ENCODE peak calls at places on chromosomes 13 and 19, in five cellular contexts. A, X, F, E and L are unnamed samples.

GRCh38 chr19:55340144-55340783 is 588 bp downstream of the KMT5C start:
- DNase-seq in F (no peak), E (no peak), A (no peak), X (no peak), L (no peak)

GRCh38 chr13:63910406-63910957 is 2494.8 kb upstream of the PCDH20 start:
- DNase-seq in F (peak), A (no peak), E (no peak), X (no peak), L (no peak)

GRCh38 chr13:110981379-110981778 is 66.5 kb upstream of the ANKRD10 start:
- DNase-seq in X (no peak), A (no peak), E (no peak), F (no peak), L (no peak)

GRCh38 chr19:9828551-9829063 is 889 bp downstream of the UBL5 start:
- DNase-seq in A (no peak), E (no peak), X (no peak), F (no peak), L (no peak)

GRCh38 chr19:15136234-15136954 is 29.2 kb downstream of the SYDE1 start:
- DNase-seq in X (no peak), F (peak), A (no peak), E (no peak), L (peak)

GRCh38 chr19:3632739-3633558 is 6.4 kb upstream of the CACTIN start:
- DNase-seq in E (no peak), F (no peak), X (no peak), A (no peak), L (no peak)

GRCh38 chr13:97490702-97491307 is 56.8 kb downstream of the RAP2A start:
- DNase-seq in X (no peak), E (no peak), F (no peak), A (no peak), L (no peak)

GRCh38 chr19:44647144-44647543 is 3.4 kb downstream of the PVR start:
- DNase-seq in E (no peak), F (no peak), A (no peak), X (peak), L (no peak)

GRCh38 chr19:45501730-45502014 is 3.4 kb downstream of the PPM1N start:
- DNase-seq in E (no peak), A (no peak), X (no peak), F (no peak), L (no peak)

GRCh38 chr13:44432595-44432994 is 59.0 kb downstream of the SERP2 start:
- DNase-seq in E (no peak), F (peak), X (no peak), A (no peak), L (no peak)

GRCh38 chr19:56687036-56687435 is 15.5 kb upstream of the ZNF835 start:
- DNase-seq in F (no peak), X (no peak), A (no peak), E (no peak), L (no peak)

GRCh38 chr13:110415669-110416068 is 108.6 kb downstream of the COL4A2 start:
- DNase-seq in X (peak), A (no peak), F (peak), E (no peak), L (no peak)

GRCh38 chr19:47663911-47664771 is 49.1 kb upstream of the EHD2 start:
- DNase-seq in F (peak), X (peak), E (peak), A (peak), L (peak)

GRCh38 chr19:16370671-16371391 is 46.2 kb downstream of the KLF2 start:
- DNase-seq in F (no peak), A (no peak), X (no peak), E (no peak), L (no peak)

GRCh38 chr19:8922591-8922990 is 87.6 kb downstream of the MUC16 start:
- DNase-seq in F (no peak), X (no peak), E (no peak), A (no peak), L (no peak)

GRCh38 chr13:77545626-77546412 is 10.3 kb downstream of the SCEL start:
- DNase-seq in X (no peak), E (no peak), A (no peak), F (no peak), L (no peak)

GRCh38 chr19:46634045-46634655 is 1.9 kb downstream of the GNG8 start:
- DNase-seq in F (peak), A (peak), E (peak), X (peak), L (peak)

GRCh38 chr13:95660981-95661581 is 15.9 kb upstream of the DNAJC3 start:
- DNase-seq in A (peak), E (no peak), F (peak), X (no peak), L (no peak)

GRCh38 chr19:41363753-41364545 is at the start of gene B9D2:
- DNase-seq in X (peak), A (peak), E (peak), F (peak), L (peak)
- TF ChIP-seq POLR2A in X (peak), A (peak), E (peak), F (peak), L (peak)

DNA sequence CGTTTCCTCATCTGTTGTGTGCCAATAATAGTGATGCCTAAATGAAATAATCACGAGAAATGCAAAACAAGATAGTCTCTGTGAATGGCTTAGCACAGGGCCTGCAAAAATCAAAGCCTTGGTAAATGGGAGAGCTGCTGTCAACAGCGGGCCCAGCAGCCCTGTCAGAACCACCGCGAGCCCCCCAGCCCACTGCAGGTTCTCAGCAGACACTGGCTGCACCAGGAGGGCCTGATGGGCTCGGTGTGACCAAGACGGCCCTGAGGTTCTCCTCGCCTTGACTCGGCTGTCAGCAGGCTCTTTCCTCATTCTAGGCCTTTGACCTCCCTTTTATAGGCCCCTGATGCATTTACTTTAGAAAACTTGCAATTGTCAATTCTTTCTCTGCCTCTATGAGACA is 90.9 kb upstream of the GPR183 start:
- DNase-seq in A (no peak), X (no peak), E (no peak), F (no peak), L (no peak)
- TF ChIP-seq CTCF in A (no peak), X (no peak), E (no peak), F (no peak), L (no peak)

GRCh38 chr19:17404621-17405249 is 695 bp downstream of the BST2 start:
- DNase-seq in F (no peak), X (no peak), E (no peak), A (no peak), L (no peak)

GRCh38 chr19:17406039-17406886 is 833 bp upstream of the BST2 start:
- DNase-seq in F (no peak), X (no peak), E (peak), A (no peak), L (no peak)

GRCh38 chr19:17404015-17404414 is 1.4 kb downstream of the BST2 start:
- DNase-seq in E (no peak), F (no peak), X (no peak), A (peak), L (no peak)

GRCh38 chr19:17405250-17406038 is at the start of gene BST2:
- DNase-seq in F (peak), E (peak), A (peak), X (peak), L (peak)

DNA sequence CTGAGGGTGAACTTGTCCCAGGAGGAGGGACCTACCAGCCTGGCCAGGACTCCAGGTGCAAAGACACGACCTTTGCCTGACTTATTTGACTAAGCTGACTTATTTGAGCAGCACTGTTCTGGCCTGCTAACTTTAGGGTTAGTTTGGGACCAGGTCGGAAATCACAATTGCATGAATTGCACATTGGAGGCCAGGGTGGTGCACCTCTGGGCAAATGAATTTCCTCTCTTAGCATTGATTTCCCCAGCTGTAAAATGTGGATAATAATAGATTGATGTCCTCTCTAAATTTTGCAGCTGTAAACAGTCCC is 1.4 kb upstream of the BST2 start:
- DNase-seq in F (no peak), X (no peak), A (no peak), E (no peak), L (no peak)
- TF ChIP-seq POLR2A in F (no peak), X (no peak), A (no peak), E (no peak), L (no peak)

DNA sequence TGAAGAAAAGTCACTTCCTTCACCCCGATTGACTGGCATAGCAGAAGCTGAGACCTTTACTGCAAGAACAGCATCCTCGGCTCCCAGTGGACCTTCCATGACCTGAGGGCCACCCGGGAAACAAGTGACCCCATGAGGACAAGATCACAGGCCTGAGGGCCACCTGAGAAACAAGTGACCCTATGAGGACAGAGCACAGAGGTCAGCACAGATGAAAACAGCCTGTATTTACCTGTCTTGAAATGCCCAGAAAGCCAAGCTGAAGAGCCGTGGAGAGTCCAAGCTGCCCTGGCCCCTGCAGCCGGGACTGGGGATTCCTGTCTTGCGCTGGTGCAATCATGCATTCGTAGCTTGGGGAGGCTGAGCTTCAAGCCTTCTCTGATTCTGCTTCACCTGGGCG is 114.2 kb upstream of the SPACA7 start:
- DNase-seq in X (no peak), A (no peak), E (no peak), F (no peak), L (no peak)
- TF ChIP-seq CTCF in X (no peak), A (no peak), E (no peak), F (no peak), L (no peak)

GRCh38 chr19:35882074-35882832 is 13.9 kb downstream of the APLP1 start:
- DNase-seq in A (peak), E (no peak), X (no peak), F (peak), L (peak)
- TF ChIP-seq POLR2A in A (no peak), E (no peak), X (no peak), F (no peak), L (no peak)

DNA sequence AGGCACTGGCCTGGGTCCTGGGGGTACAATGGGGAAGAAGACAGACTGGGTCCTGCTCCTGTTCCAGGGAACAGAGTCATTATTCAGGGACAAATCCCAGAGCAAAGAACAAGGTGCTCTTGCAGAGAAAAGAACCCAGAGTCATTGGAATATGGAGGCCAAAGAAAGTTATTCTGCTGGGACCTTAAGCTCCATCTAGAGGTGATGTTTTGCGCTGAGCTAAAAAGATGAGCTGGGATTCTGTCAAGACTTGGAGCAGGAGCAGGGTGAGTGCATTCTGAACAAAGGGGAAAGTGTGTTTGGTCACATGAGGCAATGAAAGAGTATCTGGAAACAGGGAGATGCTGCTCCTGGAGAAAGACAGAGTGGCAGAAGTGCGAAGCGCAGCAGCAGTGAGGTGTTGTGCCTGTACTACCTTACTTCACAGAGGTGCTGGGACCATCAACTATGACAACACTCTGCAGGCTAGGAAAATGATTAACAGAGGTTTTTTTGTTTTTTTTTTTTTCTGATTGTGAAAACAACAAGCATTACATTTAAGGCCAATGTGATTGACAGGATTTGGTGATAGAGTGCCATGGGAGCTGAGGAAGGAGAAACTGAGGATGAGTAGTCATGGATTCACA is 95.3 kb upstream of the TNFSF11 start:
- DNase-seq in E (no peak), F (peak), A (no peak), X (no peak), L (no peak)
- TF ChIP-seq CTCF in E (peak), F (peak), A (no peak), X (no peak), L (no peak)